ENCODE peak calls at places on chromosomes 1 and 21, in four cellular contexts. J is A549, D is K562, O is H1. N is an unnamed sample.

GRCh38 chr1:207971511-207972224 is 60.7 kb upstream of the CD34 start:
- DNase-seq in J (no peak), D (no peak), O (no peak), N (no peak)

GRCh38 chr1:209784276-209785169 is at the start of gene C1orf74:
- DNase-seq in J (peak), D (peak), O (peak), N (peak)

GRCh38 chr21:46253610-46254124 is 25.1 kb upstream of the LSS start:
- DNase-seq in J (no peak), D (peak), O (no peak), N (no peak)

GRCh38 chr1:87524021-87524754 is 195.5 kb downstream of the LMO4 start:
- DNase-seq in J (no peak), D (no peak), O (no peak), N (no peak)

GRCh38 chr21:39060485-39061099 is 122.7 kb downstream of the PSMG1 start:
- DNase-seq in J (no peak), D (no peak), O (no peak), N (no peak)

GRCh38 chr1:203600782-203601513 is 25.7 kb upstream of the ATP2B4 start:
- DNase-seq in J (no peak), D (no peak), O (no peak), N (no peak)

GRCh38 chr1:149844096-149844495 is 55.3 kb upstream of the BOLA1 start:
- DNase-seq in J (peak), D (peak), O (no peak), N (peak)

GRCh38 chr1:68479501-68479900 is 17.4 kb downstream of the DEPDC1 start:
- DNase-seq in J (no peak), D (no peak), O (no peak), N (no peak)

GRCh38 chr1:57157818-57158606 is 192.2 kb upstream of the C8B start:
- DNase-seq in J (no peak), D (no peak), O (no peak), N (no peak)

GRCh38 chr1:222126052-222126451 is 384.2 kb upstream of the DUSP10 start:
- DNase-seq in J (no peak), D (no peak), O (no peak), N (no peak)

GRCh38 chr1:206471993-206472392 is 1.7 kb downstream of the IKBKE start:
- DNase-seq in J (no peak), D (no peak), O (no peak), N (no peak)

GRCh38 chr21:41589131-41589530 is 81.2 kb upstream of the TMPRSS2 start:
- DNase-seq in J (no peak), D (no peak), O (no peak), N (no peak)

GRCh38 chr1:24724345-24725208 is 20.7 kb upstream of the CLIC4 start:
- DNase-seq in J (peak), D (peak), O (no peak), N (peak)

GRCh38 chr1:28392027-28392652 is 22.6 kb downstream of the PHACTR4 start:
- DNase-seq in J (peak), D (peak), O (no peak), N (no peak)

GRCh38 chr1:159056069-159056698 is 20.4 kb downstream of the AIM2 start:
- DNase-seq in J (no peak), D (peak), O (peak), N (no peak)

GRCh38 chr1:21705303-21705980 is 36.3 kb upstream of the RAP1GAP start:
- DNase-seq in J (no peak), D (no peak), O (no peak), N (peak)

DNA sequence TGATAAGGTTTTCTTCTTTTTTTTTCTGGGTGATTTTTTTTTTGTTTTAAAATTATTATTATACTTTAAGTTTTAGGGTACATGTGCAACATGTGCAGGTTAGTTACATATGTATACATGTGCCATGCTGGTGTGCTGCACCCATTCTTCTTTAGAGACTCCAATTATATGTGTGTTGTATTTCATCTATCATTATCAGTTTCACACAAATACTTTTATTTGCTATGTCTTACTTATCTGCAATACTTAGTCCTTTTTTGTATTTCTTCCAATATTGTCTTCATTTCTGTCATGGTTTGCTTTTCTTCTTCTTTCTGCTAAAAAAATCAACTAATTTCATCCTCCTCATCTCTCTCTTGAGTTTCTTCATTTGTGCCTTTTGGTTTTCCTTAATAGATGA is 3.9 kb upstream of the PDE4B start:
- DNase-seq in J (no peak), D (no peak), O (no peak), N (no peak)
- TF ChIP-seq MAFK in J (no peak), D (no peak), O (no peak), N (no peak)

DNA sequence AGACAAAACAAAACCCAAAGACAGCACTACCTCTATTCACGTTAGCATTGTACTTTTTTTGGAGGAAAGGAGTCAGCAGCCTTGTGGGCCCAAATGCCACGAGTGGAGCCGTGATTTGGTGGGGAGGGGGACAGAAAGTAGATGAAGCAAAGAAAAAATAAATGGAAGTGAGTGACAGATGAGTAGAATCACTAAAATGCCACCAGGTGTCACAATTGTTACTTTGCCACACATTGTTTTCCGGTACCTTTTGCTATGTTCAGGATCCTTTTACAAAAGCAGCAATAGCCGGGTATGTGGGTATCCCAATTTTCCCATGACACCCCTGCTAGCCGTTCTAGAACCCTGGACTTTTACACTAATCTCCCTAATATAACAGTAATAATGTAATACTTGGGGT is 85.0 kb upstream of the AK4 start:
- DNase-seq in J (no peak), D (peak), O (no peak), N (peak)
- TF ChIP-seq RNF2 in J (no peak), D (no peak), O (no peak), N (no peak)

GRCh38 chr1:79124756-79125155 is 118.2 kb upstream of the ADGRL4 start:
- DNase-seq in J (no peak), D (no peak), O (no peak), N (no peak)
- TF ChIP-seq MAFK in J (no peak), D (no peak), O (no peak), N (no peak)

DNA sequence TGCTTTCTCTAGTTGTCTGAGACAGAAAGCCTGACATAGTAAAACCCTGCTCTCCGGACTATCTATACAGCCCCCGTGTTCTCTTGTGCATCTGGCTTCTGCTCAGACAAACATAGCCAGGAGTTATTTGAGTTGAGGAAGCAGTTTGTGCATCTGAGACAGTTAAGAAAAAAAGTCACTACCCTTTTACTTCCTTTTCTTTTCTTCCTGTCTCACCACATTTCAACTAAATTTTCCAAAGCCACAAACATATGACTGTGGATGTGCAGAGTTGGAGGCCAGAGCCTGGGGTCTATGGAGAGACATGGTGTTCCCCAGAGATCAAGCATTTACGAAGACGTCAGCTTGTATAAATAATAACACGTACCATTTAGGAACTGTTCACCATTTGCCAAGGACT is 158.5 kb upstream of the FGGY start:
- DNase-seq in J (no peak), D (no peak), O (no peak), N (no peak)
- TF ChIP-seq RNF2 in J (no peak), D (no peak), O (no peak), N (no peak)

GRCh38 chr1:7294636-7295035 is 476.5 kb upstream of the VAMP3 start:
- DNase-seq in J (no peak), D (no peak), O (no peak), N (no peak)

GRCh38 chr1:7298145-7298544 is 473.0 kb upstream of the VAMP3 start:
- DNase-seq in J (no peak), D (no peak), O (peak), N (no peak)

GRCh38 chr1:7293702-7294630 is 477.1 kb upstream of the VAMP3 start:
- DNase-seq in J (no peak), D (no peak), O (no peak), N (no peak)

GRCh38 chr1:7296968-7297367 is 474.1 kb upstream of the VAMP3 start:
- DNase-seq in J (no peak), D (no peak), O (no peak), N (no peak)

DNA sequence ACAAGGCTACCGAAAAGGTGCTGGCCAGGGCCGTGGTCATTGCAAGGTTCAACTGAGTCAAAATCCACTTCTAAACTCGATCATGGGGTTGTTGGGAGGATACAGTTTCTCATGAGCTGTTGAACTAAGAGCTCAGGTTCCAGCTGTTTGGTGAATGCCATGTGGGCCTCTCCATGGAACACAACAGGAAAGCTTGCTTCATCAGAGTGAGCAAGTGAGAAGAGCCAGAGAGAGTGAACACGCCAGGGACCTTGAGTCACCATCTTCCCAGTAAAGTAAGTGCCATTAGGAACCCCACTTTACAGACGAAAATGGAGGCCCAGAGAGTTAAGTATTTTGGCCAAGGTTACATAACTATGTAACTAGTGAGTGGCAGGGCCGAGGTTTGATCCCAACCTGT is 475.1 kb upstream of the VAMP3 start:
- DNase-seq in J (no peak), D (no peak), O (no peak), N (no peak)
- TF ChIP-seq MAFK in J (no peak), D (no peak), O (no peak), N (no peak)

DNA sequence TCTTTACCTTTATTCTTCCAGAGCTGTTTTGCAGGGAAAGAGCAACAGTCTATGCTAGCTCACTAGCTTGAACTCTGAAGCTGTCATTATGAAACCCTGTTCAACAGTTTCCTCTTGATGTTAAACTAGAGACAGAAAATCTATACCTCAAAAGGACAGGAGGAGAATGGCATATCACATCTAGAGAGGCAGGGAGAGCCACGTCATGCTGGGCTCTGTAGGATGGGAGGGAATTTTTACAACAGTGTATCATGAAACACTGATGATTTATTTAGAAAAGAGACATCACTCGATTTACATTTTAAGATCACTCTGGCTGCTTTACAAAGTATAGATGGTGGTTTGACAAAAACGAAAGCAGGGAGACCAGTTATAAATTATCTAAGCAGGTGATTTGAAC is 224.9 kb upstream of the COA6 start:
- DNase-seq in J (no peak), D (no peak), O (no peak), N (no peak)
- TF ChIP-seq RNF2 in J (no peak), D (no peak), O (no peak), N (no peak)

GRCh38 chr1:155323729-155324040 is 3.0 kb downstream of the RUSC1 start:
- DNase-seq in J (peak), D (peak), O (peak), N (peak)

GRCh38 chr1:155322953-155323728 is 2.4 kb downstream of the RUSC1 start:
- DNase-seq in J (peak), D (peak), O (peak), N (peak)

GRCh38 chr1:155321577-155322497 is 1.1 kb downstream of the RUSC1 start:
- DNase-seq in J (no peak), D (no peak), O (no peak), N (no peak)

GRCh38 chr1:155324041-155324716 is 3.5 kb downstream of the RUSC1 start:
- DNase-seq in J (peak), D (peak), O (peak), N (peak)

GRCh38 chr1:155322571-155322952 is 1.9 kb downstream of the RUSC1 start:
- DNase-seq in J (peak), D (peak), O (no peak), N (no peak)
- TF ChIP-seq MAFK in J (no peak), D (no peak), O (no peak), N (no peak)

DNA sequence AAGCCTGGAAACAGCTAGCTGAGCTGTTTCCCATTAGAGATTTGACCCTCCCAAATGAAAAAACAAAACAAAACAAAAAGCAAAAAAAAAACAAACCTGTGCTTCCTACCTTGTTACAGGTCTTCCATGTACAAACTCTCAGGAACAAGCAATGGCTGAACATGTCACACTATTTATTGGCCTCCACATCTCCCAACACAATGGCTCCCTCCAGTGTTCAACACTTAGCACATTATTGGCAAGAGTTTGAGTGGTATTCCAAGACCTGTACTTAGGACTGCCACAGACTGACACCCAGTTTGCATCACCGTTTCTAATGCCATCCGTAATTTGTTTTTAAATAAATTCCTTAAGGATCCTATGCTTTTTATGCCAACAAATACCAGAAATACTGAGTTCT is 195.0 kb upstream of the OLFM3 start:
- DNase-seq in J (no peak), D (peak), O (no peak), N (peak)
- TF ChIP-seq RNF2 in J (no peak), D (no peak), O (no peak), N (no peak)

GRCh38 chr1:41496080-41497055 is 11.9 kb upstream of the EDN2 start:
- DNase-seq in J (no peak), D (peak), O (peak), N (peak)

GRCh38 chr1:41493626-41494350 is 9.3 kb upstream of the EDN2 start:
- DNase-seq in J (no peak), D (peak), O (no peak), N (no peak)

GRCh38 chr1:41497056-41497440 is 12.6 kb upstream of the EDN2 start:
- DNase-seq in J (no peak), D (no peak), O (no peak), N (no peak)

GRCh38 chr1:41494351-41495170 is 10.1 kb upstream of the EDN2 start:
- DNase-seq in J (no peak), D (no peak), O (no peak), N (no peak)

DNA sequence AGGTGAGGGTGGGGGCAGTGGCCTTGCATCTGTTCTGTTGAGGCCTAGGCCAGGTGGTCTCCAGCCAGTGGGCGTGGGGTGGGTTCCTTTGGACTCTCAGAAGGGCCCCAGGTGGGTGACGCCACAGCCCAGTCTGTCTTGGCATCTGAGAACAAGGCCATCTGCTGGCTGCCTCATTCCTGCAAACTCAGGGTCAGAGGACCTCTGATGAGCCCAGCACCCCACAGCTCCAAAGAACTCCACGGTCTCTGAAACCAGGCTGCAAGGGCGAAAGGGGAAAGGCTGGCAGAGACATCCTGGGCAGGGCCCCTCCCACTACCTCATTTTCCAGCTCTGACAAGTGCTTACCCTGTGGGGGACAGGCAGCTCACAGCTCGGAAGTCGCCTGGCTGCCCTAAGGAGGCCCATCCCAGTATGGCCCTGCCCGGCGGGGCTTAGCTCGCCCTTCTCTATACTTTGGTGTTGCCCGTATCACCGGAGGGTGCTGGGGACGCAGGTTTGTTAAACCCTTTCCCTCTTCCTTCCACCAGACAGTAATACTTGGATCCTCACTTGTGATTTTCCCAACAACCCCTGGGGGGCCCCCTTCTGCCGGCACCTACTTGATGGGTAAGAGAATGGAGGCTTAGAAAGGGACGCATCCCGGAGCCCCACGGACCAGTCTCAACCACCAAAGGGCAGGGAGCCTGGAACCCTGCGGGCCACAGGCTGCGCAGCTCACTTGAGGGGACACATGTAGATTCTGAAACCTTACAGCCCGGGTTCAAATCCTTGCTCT is 10.9 kb upstream of the EDN2 start:
- DNase-seq in J (no peak), D (peak), O (no peak), N (peak)
- TF ChIP-seq MAFK in J (no peak), D (no peak), O (no peak), N (no peak)

GRCh38 chr1:72623299-72623708 is 341.0 kb upstream of the NEGR1 start:
- DNase-seq in J (no peak), D (no peak), O (no peak), N (peak)
- TF ChIP-seq RNF2 in J (no peak), D (no peak), O (no peak), N (no peak)